ENCODE peak calls at places on chromosome 11, in nine cellular contexts. D, I, G, K, P, E, M, N and W are unnamed samples.
A peak's percentile ranks its signal among the peaks of the same experiment; 100 is the strongest.

GRCh38 chr11:122173587-122173986 is 57.6 kb upstream of the BLID start:
- DNase-seq in E (no peak), G (no peak), K (no peak), M (no peak), D (no peak), P (peak; percentile 37), N (no peak), I (peak; percentile 30), W (no peak)

GRCh38 chr11:76339217-76339616 is 41.7 kb downstream of the THAP12 start:
- DNase-seq in N (no peak), M (peak; percentile 87), G (no peak), K (peak; percentile 3), D (peak; percentile 58), E (no peak), I (no peak), P (no peak), W (peak; percentile 82)

GRCh38 chr11:25910090-25910489 is 421.8 kb upstream of the ANO3 start:
- DNase-seq in D (no peak), N (no peak), I (no peak), K (no peak), E (no peak), M (no peak), P (no peak), G (no peak), W (no peak)

GRCh38 chr11:115279831-115280761 is 224.1 kb downstream of the CADM1 start:
- DNase-seq in P (peak; percentile 36), E (no peak), N (no peak), K (no peak), D (no peak), M (no peak), I (peak; percentile 7), G (no peak), W (no peak)

GRCh38 chr11:129223701-129224149 is 31.6 kb upstream of the ARHGAP32 start:
- DNase-seq in G (no peak), I (no peak), K (no peak), E (no peak), M (no peak), D (no peak), N (peak; percentile 19), P (no peak), W (no peak)

GRCh38 chr11:63558459-63559157 is 4.6 kb downstream of the PLAAT2 start:
- DNase-seq in K (no peak), G (no peak), P (no peak), N (no peak), E (no peak), I (no peak), D (no peak), M (no peak), W (no peak)

GRCh38 chr11:128790200-128790599 is 76.9 kb downstream of the KCNJ1 start:
- DNase-seq in G (no peak), D (peak; percentile 79), P (peak; percentile 74), N (no peak), K (no peak), M (no peak), I (peak; percentile 64), E (peak; percentile 56), W (no peak)

GRCh38 chr11:118684187-118684586 is 4.7 kb upstream of the TREH start:
- DNase-seq in M (no peak), N (no peak), I (no peak), E (no peak), K (no peak), P (no peak), D (no peak), G (no peak), W (no peak)

GRCh38 chr11:134207538-134208239 is 16.1 kb downstream of the NCAPD3 start:
- DNase-seq in K (peak; percentile 54), N (no peak), D (peak; percentile 25), E (no peak), I (no peak), M (peak; percentile 58), P (peak; percentile 15), G (peak; percentile 59), W (peak; percentile 47)

GRCh38 chr11:70145025-70145529 is 58.0 kb upstream of the FADD start:
- DNase-seq in P (peak; percentile 41), M (no peak), N (no peak), E (no peak), K (no peak), I (no peak), D (no peak), G (no peak), W (no peak)

GRCh38 chr11:63720611-63721010 is 39.3 kb downstream of the RTN3 start:
- DNase-seq in P (no peak), G (no peak), E (no peak), D (no peak), I (no peak), M (no peak), N (no peak), K (no peak), W (no peak)

GRCh38 chr11:19121646-19122045 is 4.7 kb downstream of the ZDHHC13 start:
- DNase-seq in M (no peak), D (no peak), N (no peak), P (peak; percentile 43), I (no peak), E (peak; percentile 4), K (no peak), G (no peak), W (no peak)

GRCh38 chr11:84398017-84398626 is 1112.0 kb upstream of the CCDC90B start:
- DNase-seq in D (no peak), P (peak; percentile 8), E (peak; percentile 36), I (no peak), M (no peak), K (no peak), G (no peak), N (no peak), W (no peak)

GRCh38 chr11:17259931-17260499 is 16.5 kb upstream of the NUCB2 start:
- DNase-seq in D (no peak), I (no peak), M (no peak), E (no peak), K (no peak), G (no peak), P (peak; percentile 21), N (no peak), W (no peak)

GRCh38 chr11:65773784-65774411 is 6.9 kb downstream of the AP5B1 start:
- DNase-seq in M (no peak), N (no peak), E (no peak), P (no peak), I (no peak), G (no peak), D (no peak), K (no peak), W (no peak)

GRCh38 chr11:72736452-72737069 is 15.6 kb downstream of the ARAP1 start:
- DNase-seq in P (peak; percentile 81), D (peak; percentile 42), E (peak; percentile 29), N (no peak), G (peak; percentile 64), M (peak; percentile 71), I (peak; percentile 75), K (peak; percentile 71), W (peak; percentile 89)

GRCh38 chr11:41201156-41201555 is 258.3 kb downstream of the LRRC4C start:
- DNase-seq in G (no peak), D (no peak), M (no peak), N (no peak), P (peak; percentile 25), E (no peak), I (no peak), K (no peak), W (peak; percentile 31)

GRCh38 chr11:96075532-96075959 is 151.6 kb upstream of the MTMR2 start:
- DNase-seq in E (no peak), M (no peak), N (no peak), P (peak; percentile 56), D (no peak), I (peak; percentile 8), G (no peak), K (no peak), W (peak; percentile 35)

GRCh38 chr11:2217211-2218081 is 45.8 kb upstream of the TH start:
- DNase-seq in E (no peak), D (no peak), G (no peak), N (no peak), K (no peak), I (no peak), M (no peak), P (no peak), W (no peak)

GRCh38 chr11:96019810-96020747 is 96.2 kb upstream of the MTMR2 start:
- DNase-seq in P (no peak), M (no peak), K (no peak), N (no peak), E (no peak), I (no peak), G (no peak), D (no peak), W (no peak)

GRCh38 chr11:11849127-11849746 is 7.5 kb downstream of the USP47 start:
- DNase-seq in E (peak; percentile 59), D (peak; percentile 34), N (no peak), G (peak; percentile 47), K (peak; percentile 71), M (peak; percentile 66), P (peak; percentile 70), I (peak; percentile 56), W (peak; percentile 78)

GRCh38 chr11:57476223-57476882 is 16.0 kb downstream of the RTN4RL2 start:
- DNase-seq in G (no peak), P (peak; percentile 36), N (no peak), K (peak; percentile 25), D (peak; percentile 57), M (peak; percentile 79), I (no peak), E (no peak), W (no peak)

GRCh38 chr11:109818303-109818702 is 274.9 kb upstream of the ZC3H12C start:
- DNase-seq in I (no peak), E (no peak), K (no peak), G (no peak), P (no peak), N (no peak), M (no peak), D (no peak), W (no peak)

GRCh38 chr11:75246006-75246672 is 5.6 kb downstream of the TPBGL start:
- DNase-seq in E (no peak), M (no peak), D (no peak), P (no peak), G (no peak), K (no peak), N (no peak), I (no peak), W (no peak)

GRCh38 chr11:114447892-114448291 is 8.6 kb downstream of the REXO2 start:
- DNase-seq in N (peak; percentile 57), E (no peak), K (no peak), D (no peak), M (no peak), P (no peak), I (no peak), G (no peak), W (no peak)

GRCh38 chr11:69270929-69271328 is 23.0 kb upstream of the MYEOV start:
- DNase-seq in G (no peak), N (no peak), E (no peak), K (no peak), I (peak; percentile 21), P (peak; percentile 41), D (no peak), M (no peak), W (no peak)

GRCh38 chr11:14269956-14270355 is 89.0 kb downstream of the RRAS2 start:
- DNase-seq in D (no peak), M (no peak), G (no peak), I (no peak), P (no peak), E (no peak), N (no peak), K (no peak), W (no peak)

GRCh38 chr11:86799680-86800075 is 664 bp upstream of the PRSS23 start:
- DNase-seq in P (peak; percentile 41), K (no peak), I (peak; percentile 55), N (no peak), M (no peak), G (no peak), D (no peak), E (no peak), W (no peak)

GRCh38 chr11:64891215-64891848 is 12.9 kb upstream of the EHD1 start:
- DNase-seq in D (no peak), K (no peak), E (no peak), M (no peak), I (no peak), P (no peak), G (no peak), N (no peak), W (no peak)

GRCh38 chr11:66936326-66936725 is 21.9 kb downstream of the PC start:
- DNase-seq in G (no peak), P (peak; percentile 19), D (no peak), I (peak; percentile 58), N (peak; percentile 73), K (no peak), E (peak; percentile 89), M (no peak), W (no peak)

GRCh38 chr11:12707500-12707880 is 33.3 kb downstream of the TEAD1 start:
- DNase-seq in D (no peak), N (no peak), M (no peak), K (no peak), P (no peak), I (no peak), E (no peak), G (no peak), W (no peak)